ENCODE peak calls at places on chromosomes 16 and 17, in nine cellular contexts. One of them, this sample, is unnamed.

GRCh38 chr17:74619077-74619673 is 4.4 kb downstream of the CD300E start:
- DNase-seq in EL: no peak
- DNase-seq in stimulated activated CD8-positive, alpha-beta memory T cell treated with anti-CD3 and anti-CD28 coated beads, Interleukin-4, amount 100 ng/mL, for 1 hour: no peak
- DNase-seq in H9: no peak
- DNase-seq in cardiac fibroblast: no peak
- DNase-seq in activated T-helper 1 cell treated with anti-CD3 and anti-CD28 coated beads, Interleukin-12 subunit alpha, Interleukin-12 subunit beta, Interleukin-2, Interleukin-4 antibody, amounts not matched to agents 30 ng/mL and 10 ng/mL and 1 ng/mL, durations not matched to agents 14 hours and 24 hours and 36 hours: no peak
- DNase-seq in mammary epithelial cell: no peak
- DNase-seq in activated naive CD8-positive, alpha-beta T cell treated with anti-CD3 and anti-CD28 coated beads, Interleukin-2, amount 50 U/mL, for 24 hours: no peak
- DNase-seq in NCI-H1105 treated with DMSO at 0.1 percent for 48 hours: no peak
- DNase-seq in this sample: no peak

GRCh38 chr17:37301288-37301687 is 74.5 kb upstream of the C17orf78 start:
- DNase-seq in EL: no peak
- DNase-seq in stimulated activated CD8-positive, alpha-beta memory T cell treated with anti-CD3 and anti-CD28 coated beads, Interleukin-4, amount 100 ng/mL, for 1 hour: no peak
- DNase-seq in H9: no peak
- DNase-seq in cardiac fibroblast: peak; percentile 39
- DNase-seq in activated T-helper 1 cell treated with anti-CD3 and anti-CD28 coated beads, Interleukin-12 subunit alpha, Interleukin-12 subunit beta, Interleukin-2, Interleukin-4 antibody, amounts not matched to agents 30 ng/mL and 10 ng/mL and 1 ng/mL, durations not matched to agents 14 hours and 24 hours and 36 hours: no peak
- DNase-seq in mammary epithelial cell: no peak
- DNase-seq in activated naive CD8-positive, alpha-beta T cell treated with anti-CD3 and anti-CD28 coated beads, Interleukin-2, amount 50 U/mL, for 24 hours: no peak
- DNase-seq in NCI-H1105 treated with DMSO at 0.1 percent for 48 hours: no peak
- DNase-seq in this sample: no peak

GRCh38 chr17:77374170-77374936 is 233.6 kb downstream of the SEC14L1 start:
- DNase-seq in EL: peak; percentile 86
- DNase-seq in stimulated activated CD8-positive, alpha-beta memory T cell treated with anti-CD3 and anti-CD28 coated beads, Interleukin-4, amount 100 ng/mL, for 1 hour: peak; percentile 51
- DNase-seq in H9: peak; percentile 96
- DNase-seq in cardiac fibroblast: peak; percentile 80
- DNase-seq in activated T-helper 1 cell treated with anti-CD3 and anti-CD28 coated beads, Interleukin-12 subunit alpha, Interleukin-12 subunit beta, Interleukin-2, Interleukin-4 antibody, amounts not matched to agents 30 ng/mL and 10 ng/mL and 1 ng/mL, durations not matched to agents 14 hours and 24 hours and 36 hours: peak; percentile 73
- DNase-seq in mammary epithelial cell: no peak
- DNase-seq in activated naive CD8-positive, alpha-beta T cell treated with anti-CD3 and anti-CD28 coated beads, Interleukin-2, amount 50 U/mL, for 24 hours: peak; percentile 77
- DNase-seq in NCI-H1105 treated with DMSO at 0.1 percent for 48 hours: no peak
- DNase-seq in this sample: peak; percentile 90

GRCh38 chr17:60167095-60167741 is 17.4 kb downstream of the CA4 start:
- DNase-seq in EL: peak; percentile 35
- DNase-seq in stimulated activated CD8-positive, alpha-beta memory T cell treated with anti-CD3 and anti-CD28 coated beads, Interleukin-4, amount 100 ng/mL, for 1 hour: no peak
- DNase-seq in H9: no peak
- DNase-seq in cardiac fibroblast: no peak
- DNase-seq in activated T-helper 1 cell treated with anti-CD3 and anti-CD28 coated beads, Interleukin-12 subunit alpha, Interleukin-12 subunit beta, Interleukin-2, Interleukin-4 antibody, amounts not matched to agents 30 ng/mL and 10 ng/mL and 1 ng/mL, durations not matched to agents 14 hours and 24 hours and 36 hours: no peak
- DNase-seq in mammary epithelial cell: no peak
- DNase-seq in activated naive CD8-positive, alpha-beta T cell treated with anti-CD3 and anti-CD28 coated beads, Interleukin-2, amount 50 U/mL, for 24 hours: no peak
- DNase-seq in NCI-H1105 treated with DMSO at 0.1 percent for 48 hours: no peak
- DNase-seq in this sample: no peak

GRCh38 chr17:64084086-64084939 is 45.6 kb downstream of the ERN1 start:
- DNase-seq in EL: peak; percentile 55
- DNase-seq in stimulated activated CD8-positive, alpha-beta memory T cell treated with anti-CD3 and anti-CD28 coated beads, Interleukin-4, amount 100 ng/mL, for 1 hour: no peak
- DNase-seq in H9: peak; percentile 64
- DNase-seq in cardiac fibroblast: peak; percentile 53
- DNase-seq in activated T-helper 1 cell treated with anti-CD3 and anti-CD28 coated beads, Interleukin-12 subunit alpha, Interleukin-12 subunit beta, Interleukin-2, Interleukin-4 antibody, amounts not matched to agents 30 ng/mL and 10 ng/mL and 1 ng/mL, durations not matched to agents 14 hours and 24 hours and 36 hours: no peak
- DNase-seq in mammary epithelial cell: peak; percentile 62
- DNase-seq in activated naive CD8-positive, alpha-beta T cell treated with anti-CD3 and anti-CD28 coated beads, Interleukin-2, amount 50 U/mL, for 24 hours: no peak
- DNase-seq in NCI-H1105 treated with DMSO at 0.1 percent for 48 hours: no peak
- DNase-seq in this sample: no peak

GRCh38 chr17:16101440-16101839 is 101.8 kb downstream of the TTC19 start:
- DNase-seq in EL: no peak
- DNase-seq in stimulated activated CD8-positive, alpha-beta memory T cell treated with anti-CD3 and anti-CD28 coated beads, Interleukin-4, amount 100 ng/mL, for 1 hour: no peak
- DNase-seq in H9: no peak
- DNase-seq in cardiac fibroblast: no peak
- DNase-seq in activated T-helper 1 cell treated with anti-CD3 and anti-CD28 coated beads, Interleukin-12 subunit alpha, Interleukin-12 subunit beta, Interleukin-2, Interleukin-4 antibody, amounts not matched to agents 30 ng/mL and 10 ng/mL and 1 ng/mL, durations not matched to agents 14 hours and 24 hours and 36 hours: no peak
- DNase-seq in mammary epithelial cell: no peak
- DNase-seq in activated naive CD8-positive, alpha-beta T cell treated with anti-CD3 and anti-CD28 coated beads, Interleukin-2, amount 50 U/mL, for 24 hours: no peak
- DNase-seq in NCI-H1105 treated with DMSO at 0.1 percent for 48 hours: no peak
- DNase-seq in this sample: no peak

GRCh38 chr17:67260051-67260987 is 15.3 kb upstream of the HELZ start:
- DNase-seq in EL: peak; percentile 61
- DNase-seq in stimulated activated CD8-positive, alpha-beta memory T cell treated with anti-CD3 and anti-CD28 coated beads, Interleukin-4, amount 100 ng/mL, for 1 hour: no peak
- DNase-seq in H9: peak; percentile 14
- DNase-seq in cardiac fibroblast: peak; percentile 94
- DNase-seq in activated T-helper 1 cell treated with anti-CD3 and anti-CD28 coated beads, Interleukin-12 subunit alpha, Interleukin-12 subunit beta, Interleukin-2, Interleukin-4 antibody, amounts not matched to agents 30 ng/mL and 10 ng/mL and 1 ng/mL, durations not matched to agents 14 hours and 24 hours and 36 hours: no peak
- DNase-seq in mammary epithelial cell: peak; percentile 50
- DNase-seq in activated naive CD8-positive, alpha-beta T cell treated with anti-CD3 and anti-CD28 coated beads, Interleukin-2, amount 50 U/mL, for 24 hours: no peak
- DNase-seq in NCI-H1105 treated with DMSO at 0.1 percent for 48 hours: no peak
- DNase-seq in this sample: no peak

GRCh38 chr17:65103896-65104295 is 33.3 kb upstream of the RGS9 start:
- DNase-seq in EL: peak; percentile 43
- DNase-seq in stimulated activated CD8-positive, alpha-beta memory T cell treated with anti-CD3 and anti-CD28 coated beads, Interleukin-4, amount 100 ng/mL, for 1 hour: no peak
- DNase-seq in H9: no peak
- DNase-seq in cardiac fibroblast: peak; percentile 56
- DNase-seq in activated T-helper 1 cell treated with anti-CD3 and anti-CD28 coated beads, Interleukin-12 subunit alpha, Interleukin-12 subunit beta, Interleukin-2, Interleukin-4 antibody, amounts not matched to agents 30 ng/mL and 10 ng/mL and 1 ng/mL, durations not matched to agents 14 hours and 24 hours and 36 hours: no peak
- DNase-seq in mammary epithelial cell: peak; percentile 75
- DNase-seq in activated naive CD8-positive, alpha-beta T cell treated with anti-CD3 and anti-CD28 coated beads, Interleukin-2, amount 50 U/mL, for 24 hours: no peak
- DNase-seq in NCI-H1105 treated with DMSO at 0.1 percent for 48 hours: no peak
- DNase-seq in this sample: no peak

GRCh38 chr17:28295677-28296578 is 23.1 kb upstream of the TMEM97 start:
- DNase-seq in EL: no peak
- DNase-seq in stimulated activated CD8-positive, alpha-beta memory T cell treated with anti-CD3 and anti-CD28 coated beads, Interleukin-4, amount 100 ng/mL, for 1 hour: no peak
- DNase-seq in H9: no peak
- DNase-seq in cardiac fibroblast: no peak
- DNase-seq in activated T-helper 1 cell treated with anti-CD3 and anti-CD28 coated beads, Interleukin-12 subunit alpha, Interleukin-12 subunit beta, Interleukin-2, Interleukin-4 antibody, amounts not matched to agents 30 ng/mL and 10 ng/mL and 1 ng/mL, durations not matched to agents 14 hours and 24 hours and 36 hours: no peak
- DNase-seq in mammary epithelial cell: no peak
- DNase-seq in activated naive CD8-positive, alpha-beta T cell treated with anti-CD3 and anti-CD28 coated beads, Interleukin-2, amount 50 U/mL, for 24 hours: no peak
- DNase-seq in NCI-H1105 treated with DMSO at 0.1 percent for 48 hours: no peak
- DNase-seq in this sample: no peak

GRCh38 chr17:75614006-75614405 is 19.2 kb upstream of the SMIM5 start:
- DNase-seq in EL: no peak
- DNase-seq in stimulated activated CD8-positive, alpha-beta memory T cell treated with anti-CD3 and anti-CD28 coated beads, Interleukin-4, amount 100 ng/mL, for 1 hour: no peak
- DNase-seq in H9: peak; percentile 79
- DNase-seq in cardiac fibroblast: no peak
- DNase-seq in activated T-helper 1 cell treated with anti-CD3 and anti-CD28 coated beads, Interleukin-12 subunit alpha, Interleukin-12 subunit beta, Interleukin-2, Interleukin-4 antibody, amounts not matched to agents 30 ng/mL and 10 ng/mL and 1 ng/mL, durations not matched to agents 14 hours and 24 hours and 36 hours: no peak
- DNase-seq in mammary epithelial cell: no peak
- DNase-seq in activated naive CD8-positive, alpha-beta T cell treated with anti-CD3 and anti-CD28 coated beads, Interleukin-2, amount 50 U/mL, for 24 hours: no peak
- DNase-seq in NCI-H1105 treated with DMSO at 0.1 percent for 48 hours: no peak
- DNase-seq in this sample: no peak

GRCh38 chr16:525520-526180 is 1.9 kb upstream of the CAPN15 start:
- DNase-seq in EL: peak; percentile 93
- DNase-seq in stimulated activated CD8-positive, alpha-beta memory T cell treated with anti-CD3 and anti-CD28 coated beads, Interleukin-4, amount 100 ng/mL, for 1 hour: peak; percentile 37
- DNase-seq in H9: no peak
- DNase-seq in cardiac fibroblast: peak; percentile 90
- DNase-seq in activated T-helper 1 cell treated with anti-CD3 and anti-CD28 coated beads, Interleukin-12 subunit alpha, Interleukin-12 subunit beta, Interleukin-2, Interleukin-4 antibody, amounts not matched to agents 30 ng/mL and 10 ng/mL and 1 ng/mL, durations not matched to agents 14 hours and 24 hours and 36 hours: peak; percentile 64
- DNase-seq in mammary epithelial cell: peak; percentile 93
- DNase-seq in activated naive CD8-positive, alpha-beta T cell treated with anti-CD3 and anti-CD28 coated beads, Interleukin-2, amount 50 U/mL, for 24 hours: peak; percentile 72
- DNase-seq in NCI-H1105 treated with DMSO at 0.1 percent for 48 hours: no peak
- DNase-seq in this sample: no peak

GRCh38 chr17:50346313-50347086 is 574 bp downstream of the XYLT2 start:
- DNase-seq in EL: peak; percentile 46
- DNase-seq in stimulated activated CD8-positive, alpha-beta memory T cell treated with anti-CD3 and anti-CD28 coated beads, Interleukin-4, amount 100 ng/mL, for 1 hour: peak; percentile 6
- DNase-seq in H9: peak; percentile 80
- DNase-seq in cardiac fibroblast: no peak
- DNase-seq in activated T-helper 1 cell treated with anti-CD3 and anti-CD28 coated beads, Interleukin-12 subunit alpha, Interleukin-12 subunit beta, Interleukin-2, Interleukin-4 antibody, amounts not matched to agents 30 ng/mL and 10 ng/mL and 1 ng/mL, durations not matched to agents 14 hours and 24 hours and 36 hours: peak; percentile 41
- DNase-seq in mammary epithelial cell: peak; percentile 31
- DNase-seq in activated naive CD8-positive, alpha-beta T cell treated with anti-CD3 and anti-CD28 coated beads, Interleukin-2, amount 50 U/mL, for 24 hours: peak; percentile 55
- DNase-seq in NCI-H1105 treated with DMSO at 0.1 percent for 48 hours: no peak
- DNase-seq in this sample: no peak

GRCh38 chr17:3944485-3945388 is 19.5 kb downstream of the ATP2A3 start:
- DNase-seq in EL: peak; percentile 71
- DNase-seq in stimulated activated CD8-positive, alpha-beta memory T cell treated with anti-CD3 and anti-CD28 coated beads, Interleukin-4, amount 100 ng/mL, for 1 hour: no peak
- DNase-seq in H9: peak; percentile 91
- DNase-seq in cardiac fibroblast: peak; percentile 30
- DNase-seq in activated T-helper 1 cell treated with anti-CD3 and anti-CD28 coated beads, Interleukin-12 subunit alpha, Interleukin-12 subunit beta, Interleukin-2, Interleukin-4 antibody, amounts not matched to agents 30 ng/mL and 10 ng/mL and 1 ng/mL, durations not matched to agents 14 hours and 24 hours and 36 hours: no peak
- DNase-seq in mammary epithelial cell: no peak
- DNase-seq in activated naive CD8-positive, alpha-beta T cell treated with anti-CD3 and anti-CD28 coated beads, Interleukin-2, amount 50 U/mL, for 24 hours: peak; percentile 47
- DNase-seq in NCI-H1105 treated with DMSO at 0.1 percent for 48 hours: no peak
- DNase-seq in this sample: no peak

GRCh38 chr17:50855708-50856330 is 10.3 kb downstream of the TOB1 start:
- DNase-seq in EL: no peak
- DNase-seq in stimulated activated CD8-positive, alpha-beta memory T cell treated with anti-CD3 and anti-CD28 coated beads, Interleukin-4, amount 100 ng/mL, for 1 hour: no peak
- DNase-seq in H9: no peak
- DNase-seq in cardiac fibroblast: no peak
- DNase-seq in activated T-helper 1 cell treated with anti-CD3 and anti-CD28 coated beads, Interleukin-12 subunit alpha, Interleukin-12 subunit beta, Interleukin-2, Interleukin-4 antibody, amounts not matched to agents 30 ng/mL and 10 ng/mL and 1 ng/mL, durations not matched to agents 14 hours and 24 hours and 36 hours: no peak
- DNase-seq in mammary epithelial cell: no peak
- DNase-seq in activated naive CD8-positive, alpha-beta T cell treated with anti-CD3 and anti-CD28 coated beads, Interleukin-2, amount 50 U/mL, for 24 hours: no peak
- DNase-seq in NCI-H1105 treated with DMSO at 0.1 percent for 48 hours: no peak
- DNase-seq in this sample: no peak

This sample was measured in coronary artery.